ENCODE peak calls at places on chromosomes 16 and 17, in four cellular contexts. One of them, this sample, is unnamed.

GRCh38 chr16:69286941-69287713 is 24.0 kb upstream of the VPS4A start:
- DNase-seq in GM20000: peak; percentile 61
- DNase-seq in GM18507: peak; percentile 15
- DNase-seq in effector CD4-positive, alpha-beta T cell: peak; percentile 39
- DNase-seq in this sample: peak; percentile 33

GRCh38 chr17:80270836-80271235 is 10.2 kb downstream of the RNF213 start:
- DNase-seq in GM20000: no peak
- DNase-seq in GM18507: no peak
- DNase-seq in effector CD4-positive, alpha-beta T cell: peak; percentile 26
- DNase-seq in this sample: no peak

GRCh38 chr17:4738136-4739121 is 1.2 kb upstream of the ZMYND15 start:
- DNase-seq in GM20000: no peak
- DNase-seq in GM18507: no peak
- DNase-seq in effector CD4-positive, alpha-beta T cell: peak; percentile 20
- DNase-seq in this sample: no peak

GRCh38 chr17:68790481-68790880 is 164.7 kb downstream of the ABCA8 start:
- DNase-seq in GM20000: no peak
- DNase-seq in GM18507: no peak
- DNase-seq in effector CD4-positive, alpha-beta T cell: no peak
- DNase-seq in this sample: no peak

GRCh38 chr17:16593356-16594102 is 24.5 kb upstream of the ZNF287 start:
- DNase-seq in GM20000: no peak
- DNase-seq in GM18507: no peak
- DNase-seq in effector CD4-positive, alpha-beta T cell: no peak
- DNase-seq in this sample: no peak

GRCh38 chr17:77493901-77494663 is 353.3 kb downstream of the SEC14L1 start:
- DNase-seq in GM20000: no peak
- DNase-seq in GM18507: no peak
- DNase-seq in effector CD4-positive, alpha-beta T cell: no peak
- DNase-seq in this sample: no peak

GRCh38 chr17:31663576-31663975 is 195.5 kb downstream of the COPRS start:
- DNase-seq in GM20000: no peak
- DNase-seq in GM18507: no peak
- DNase-seq in effector CD4-positive, alpha-beta T cell: no peak
- DNase-seq in this sample: peak; percentile 2

GRCh38 chr17:49520386-49521087 is 25.4 kb downstream of the NGFR start:
- DNase-seq in GM20000: peak; percentile 3
- DNase-seq in GM18507: no peak
- DNase-seq in effector CD4-positive, alpha-beta T cell: no peak
- DNase-seq in this sample: no peak